ENCODE peak calls at places on chromosomes 12 and 14, in eight cellular contexts. I is GM13977; O is stimulated activated CD4-positive, alpha-beta T cell treated with anti-CD3 and anti-CD28 coated beads, Interleukin-1b, Interleukin-23, amount 100 ng/mL, for 24 hours; Z is fibroblast of mammary gland; B is NCI-H1092; W is activated CD4-positive, alpha-beta T cell treated with anti-CD3 and anti-CD28 coated beads, Interleukin-2, amount 50 U/mL, for 1 hour; V is stimulated activated CD8-positive, alpha-beta memory T cell treated with anti-CD3 and anti-CD28 coated beads, Interleukin-15, amount 100 ng/mL, for 1 hour; H is fibroblast of the conjunctiva. E is an unnamed sample.

GRCh38 chr14:105193916-105194782 is 13.0 kb upstream of the NUDT14 start:
- DNase-seq in I (no peak), B (peak), H (no peak), O (no peak), V (no peak), Z (no peak), W (peak), E (no peak)

GRCh38 chr14:24310666-24311604 is at the start of gene LTB4R:
- DNase-seq in Z (peak), V (no peak), I (peak), H (peak), W (peak), O (no peak), B (no peak), E (peak)

GRCh38 chr12:121513464-121514183 is 67.2 kb downstream of the KDM2B start:
- DNase-seq in O (no peak), V (no peak), Z (no peak), W (no peak), I (peak), B (no peak), H (no peak), E (peak)

GRCh38 chr14:73235531-73236155 is 1.7 kb upstream of the PAPLN start:
- DNase-seq in W (no peak), O (no peak), B (no peak), Z (peak), I (no peak), V (no peak), H (no peak), E (peak)

GRCh38 chr14:97634786-97635185 is 837.6 kb downstream of the VRK1 start:
- DNase-seq in B (no peak), V (no peak), Z (no peak), I (no peak), W (peak), O (peak), H (no peak), E (peak)

GRCh38 chr12:3669594-3669993 is 83.3 kb downstream of the CRACR2A start:
- DNase-seq in W (no peak), Z (no peak), I (no peak), B (no peak), V (no peak), H (no peak), O (no peak), E (no peak)

GRCh38 chr12:77189463-77189862 is 124.1 kb upstream of the E2F7 start:
- DNase-seq in W (no peak), B (no peak), I (no peak), Z (peak), V (no peak), O (no peak), H (peak), E (no peak)

GRCh38 chr14:64639340-64639821 is 64.8 kb upstream of the PLEKHG3 start:
- DNase-seq in I (no peak), O (no peak), W (no peak), Z (no peak), B (no peak), H (no peak), V (no peak), E (no peak)

GRCh38 chr14:54498095-54498531 is 9.3 kb upstream of the GMFB start:
- DNase-seq in I (no peak), W (no peak), H (no peak), O (no peak), V (no peak), B (no peak), Z (no peak), E (no peak)

GRCh38 chr14:65225299-65226159 is 123.2 kb upstream of the MAX start:
- DNase-seq in Z (no peak), H (no peak), O (no peak), I (no peak), W (no peak), B (peak), V (no peak), E (no peak)

GRCh38 chr14:78135450-78135891 is 34.7 kb upstream of the NRXN3 start:
- DNase-seq in Z (no peak), W (no peak), I (no peak), H (no peak), V (no peak), B (no peak), O (no peak), E (no peak)

GRCh38 chr14:65312859-65313258 is 99.7 kb upstream of the FUT8 start:
- DNase-seq in I (no peak), H (no peak), W (no peak), O (no peak), B (no peak), V (no peak), Z (peak), E (no peak)

GRCh38 chr12:85821759-85822158 is 14.4 kb downstream of the RASSF9 start:
- DNase-seq in B (no peak), I (no peak), V (no peak), H (no peak), W (no peak), Z (no peak), O (no peak), E (no peak)

GRCh38 chr14:45906257-45906656 is 653.3 kb upstream of the MIS18BP1 start:
- DNase-seq in B (no peak), V (no peak), O (no peak), Z (no peak), I (no peak), H (no peak), W (no peak), E (no peak)

GRCh38 chr14:91418387-91419043 is 895 bp upstream of the CCDC88C start:
- DNase-seq in W (peak), I (peak), H (no peak), B (no peak), O (peak), Z (peak), V (peak), E (peak)

GRCh38 chr14:56515739-56516138 is 63.9 kb upstream of the TMEM260 start:
- DNase-seq in I (no peak), H (no peak), Z (peak), B (no peak), W (no peak), V (no peak), O (no peak), E (no peak)

GRCh38 chr12:25364529-25365339 is 114.0 kb upstream of the KRAS start:
- DNase-seq in H (no peak), W (no peak), O (no peak), B (no peak), Z (no peak), V (no peak), I (peak), E (peak)

E was measured in testis.